ENCODE peak calls at places on chromosomes 1 and 21, in nine cellular contexts. G is Peyer's patch, A is hepatocyte, C is prostate gland, H is tibial nerve, W is neuronal stem cell, S is aorta, R is breast epithelium, J is suprapubic skin. Q is an unnamed sample.

GRCh38 chr21:42384184-42384583 is 11.7 kb downstream of the TMPRSS3 start:
- DNase-seq in W (no peak), R (no peak), C (no peak), G (peak; percentile 41), H (no peak), J (no peak), S (no peak), A (no peak), Q (no peak)

GRCh38 chr21:15227919-15228318 is 163.1 kb upstream of the NRIP1 start:
- DNase-seq in C (no peak), A (no peak), H (no peak), S (no peak), R (no peak), W (no peak), G (no peak), J (no peak), Q (no peak)

GRCh38 chr1:163315773-163316374 is 5.9 kb upstream of the NUF2 start:
- DNase-seq in G (no peak), J (no peak), S (no peak), W (peak; percentile 33), H (peak; percentile 52), A (peak; percentile 73), C (no peak), R (no peak), Q (peak; percentile 49)

GRCh38 chr1:9746211-9746610 is 77.6 kb downstream of the CLSTN1 start:
- DNase-seq in A (no peak), H (no peak), S (peak; percentile 65), W (no peak), R (no peak), C (no peak), G (no peak), J (no peak), Q (no peak)

GRCh38 chr21:44932366-44933181 is 7.3 kb upstream of the SLX9 start:
- DNase-seq in A (peak; percentile 76), C (no peak), H (no peak), R (no peak), J (no peak), W (no peak), G (no peak), S (peak; percentile 87), Q (peak; percentile 68)

GRCh38 chr1:14631421-14631820 is 32.9 kb downstream of the KAZN start:
- DNase-seq in G (no peak), W (no peak), S (no peak), H (no peak), A (no peak), C (no peak), J (no peak), R (no peak), Q (no peak)

GRCh38 chr1:109556563-109556962 is 8.1 kb downstream of the GNAI3 start:
- DNase-seq in H (no peak), C (no peak), W (no peak), A (no peak), G (no peak), R (no peak), S (no peak), J (no peak), Q (no peak)

GRCh38 chr1:171628225-171628624 is 6.2 kb downstream of the MYOCOS start:
- DNase-seq in C (no peak), G (no peak), J (no peak), W (no peak), S (peak; percentile 6), R (no peak), A (no peak), H (no peak), Q (no peak)

GRCh38 chr21:41630917-41631316 is 123.0 kb upstream of the TMPRSS2 start:
- DNase-seq in R (no peak), C (no peak), A (no peak), S (no peak), W (no peak), H (no peak), G (no peak), J (no peak), Q (no peak)

GRCh38 chr21:27246741-27247140 is 279.9 kb upstream of the ADAMTS5 start:
- DNase-seq in A (no peak), G (no peak), J (no peak), H (no peak), S (no peak), R (no peak), C (no peak), W (no peak), Q (no peak)

GRCh38 chr1:109782514-109782913 is 18.8 kb upstream of the EPS8L3 start:
- DNase-seq in S (peak; percentile 57), C (no peak), R (no peak), W (no peak), J (peak; percentile 43), G (peak; percentile 47), H (no peak), A (no peak), Q (no peak)

GRCh38 chr1:11337536-11338350 is 64.7 kb downstream of the UBIAD1 start:
- DNase-seq in R (no peak), C (peak; percentile 38), H (peak; percentile 14), W (peak; percentile 58), G (peak; percentile 62), J (no peak), A (peak; percentile 67), S (no peak), Q (peak; percentile 63)

GRCh38 chr1:11334261-11334804 is 61.3 kb downstream of the UBIAD1 start:
- DNase-seq in G (no peak), H (no peak), J (no peak), R (no peak), S (no peak), W (no peak), A (no peak), C (no peak), Q (no peak)

GRCh38 chr1:11333631-11334030 is 60.6 kb downstream of the UBIAD1 start:
- DNase-seq in R (no peak), G (no peak), H (no peak), J (no peak), A (no peak), S (no peak), C (no peak), W (no peak), Q (no peak)

GRCh38 chr1:11334821-11335220 is 61.8 kb downstream of the UBIAD1 start:
- DNase-seq in J (no peak), G (no peak), R (no peak), H (no peak), W (no peak), A (no peak), C (no peak), S (no peak), Q (no peak)

GRCh38 chr1:11335417-11336070 is 62.5 kb downstream of the UBIAD1 start:
- DNase-seq in H (no peak), S (no peak), A (no peak), W (no peak), R (no peak), C (no peak), G (no peak), J (no peak), Q (no peak)
- H3K4me1 ChIP-seq in H (no peaks in the 10 kb centered on the region), S (no peaks in the 10 kb centered on the region), A (peaks cover 10% of the 10 kb centered on the region), W (peaks cover 20% of the 10 kb centered on the region), R (no peaks in the 10 kb centered on the region), C (no peaks in the 10 kb centered on the region), G (peaks cover 12% of the 10 kb centered on the region), J (peaks cover 15% of the 10 kb centered on the region), Q (no peaks in the 10 kb centered on the region)

DNA sequence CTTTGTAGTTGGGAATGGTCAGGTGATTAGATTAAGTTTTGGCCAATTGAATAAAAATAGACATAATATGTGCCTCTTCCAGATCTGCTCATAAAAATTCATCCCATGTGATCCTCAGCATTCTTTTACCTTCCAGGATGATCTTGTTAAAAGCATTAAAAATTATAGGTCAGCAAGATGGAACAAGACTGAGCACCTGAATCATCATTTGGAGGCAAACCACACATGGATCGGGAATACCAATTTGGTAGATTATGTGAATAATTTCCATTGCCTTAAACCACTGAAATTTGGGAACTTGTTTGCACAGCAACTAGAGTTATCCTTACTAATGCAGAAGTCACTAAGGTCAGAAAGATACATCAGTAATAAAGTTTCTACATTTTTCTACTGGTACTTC is 681.4 kb upstream of the ADGRL2 start:
- DNase-seq in H (no peak), J (no peak), C (no peak), R (no peak), G (no peak), S (no peak), A (no peak), W (no peak), Q (no peak)
- H3K9me3 ChIP-seq in H (no peaks in the 10 kb centered on the region), J (no peaks in the 10 kb centered on the region), C (no peaks in the 10 kb centered on the region), R (no peaks in the 10 kb centered on the region), G (no peaks in the 10 kb centered on the region), S (no peaks in the 10 kb centered on the region), A (no peaks in the 10 kb centered on the region), W (no peaks in the 10 kb centered on the region), Q (no peaks in the 10 kb centered on the region)

GRCh38 chr1:246483204-246483933 is 23.7 kb downstream of the SMYD3 start:
- DNase-seq in G (no peak), A (no peak), W (no peak), H (no peak), R (no peak), C (no peak), J (no peak), S (no peak), Q (no peak)
- H3K4me3 ChIP-seq in G (no peak overlapping the region), A (no peak overlapping the region), W (no peak overlapping the region), H (peak overlapping the region; percentile 7), R (no peak overlapping the region), C (no peak overlapping the region), J (no peak overlapping the region), S (no peak overlapping the region), Q (no peak overlapping the region)

DNA sequence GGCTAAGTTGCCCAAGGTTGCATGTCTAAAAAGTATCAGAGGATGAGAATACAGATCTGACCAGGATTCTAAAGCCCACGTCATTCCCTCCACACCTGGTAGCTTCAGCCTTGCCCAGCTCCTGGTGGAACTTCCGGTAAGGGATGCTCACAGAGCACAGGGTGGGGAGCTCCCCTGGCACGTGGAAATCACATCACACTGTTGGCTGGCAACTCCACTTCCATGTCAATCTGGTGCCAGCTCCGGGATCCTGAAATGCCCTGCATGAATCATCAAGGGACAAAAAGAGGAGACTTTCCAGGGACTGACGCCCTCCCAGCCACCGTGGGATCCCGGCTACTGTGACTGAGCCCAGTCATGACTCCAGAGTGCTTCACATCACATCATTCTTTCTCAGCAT is 12.4 kb upstream of the BCAR3 start:
- DNase-seq in C (no peak), R (no peak), S (peak; percentile 87), W (no peak), J (no peak), A (no peak), G (no peak), H (no peak), Q (no peak)
- H3K4me1 ChIP-seq in C (no peaks in the 10 kb centered on the region), R (no peaks in the 10 kb centered on the region), S (peaks cover 2% of the 10 kb centered on the region), W (peaks cover 10% of the 10 kb centered on the region), J (peaks cover 46% of the 10 kb centered on the region), A (peaks cover 11% of the 10 kb centered on the region), G (peaks cover 25% of the 10 kb centered on the region), H (peaks cover 24% of the 10 kb centered on the region), Q (peaks cover 6% of the 10 kb centered on the region)

GRCh38 chr1:2908561-2908960 is 107.1 kb upstream of the TTC34 start:
- DNase-seq in S (no peak), R (no peak), W (no peak), C (no peak), A (no peak), H (no peak), J (no peak), G (no peak), Q (no peak)
- H3K9me3 ChIP-seq in S (no peaks in the 10 kb centered on the region), R (no peaks in the 10 kb centered on the region), W (no peaks in the 10 kb centered on the region), C (no peaks in the 10 kb centered on the region), A (no peaks in the 10 kb centered on the region), H (no peaks in the 10 kb centered on the region), J (no peaks in the 10 kb centered on the region), G (no peaks in the 10 kb centered on the region), Q (no peaks in the 10 kb centered on the region)